ENCODE peak calls at places on chromosomes 12 and 14, in four cellular contexts. One of them, this sample, is unnamed.

GRCh38 chr14:96090441-96091148 is 51.4 kb downstream of the C14orf132 start:
- DNase-seq in amniotic stem cell: no peak
- DNase-seq in lung: no peak
- DNase-seq in effector memory CD8-positive, alpha-beta T cell: no peak
- DNase-seq in this sample: no peak

GRCh38 chr12:106084048-106084671 is 54.6 kb downstream of the NUAK1 start:
- DNase-seq in amniotic stem cell: no peak
- DNase-seq in lung: no peak
- DNase-seq in effector memory CD8-positive, alpha-beta T cell: no peak
- DNase-seq in this sample: peak; percentile 91

GRCh38 chr12:52216807-52217206 is 16.2 kb upstream of the KRT7 start:
- DNase-seq in amniotic stem cell: no peak
- DNase-seq in lung: no peak
- DNase-seq in effector memory CD8-positive, alpha-beta T cell: no peak
- DNase-seq in this sample: no peak

GRCh38 chr12:70101064-70101463 is 142.2 kb upstream of the CNOT2 start:
- DNase-seq in amniotic stem cell: no peak
- DNase-seq in lung: no peak
- DNase-seq in effector memory CD8-positive, alpha-beta T cell: no peak
- DNase-seq in this sample: no peak

GRCh38 chr12:115941362-115941761 is 336.1 kb downstream of the MED13L start:
- DNase-seq in amniotic stem cell: no peak
- DNase-seq in lung: no peak
- DNase-seq in effector memory CD8-positive, alpha-beta T cell: no peak
- DNase-seq in this sample: no peak

GRCh38 chr14:65972346-65972745 is 513.8 kb upstream of the CCDC196 start:
- DNase-seq in amniotic stem cell: no peak
- DNase-seq in lung: no peak
- DNase-seq in effector memory CD8-positive, alpha-beta T cell: no peak
- DNase-seq in this sample: no peak

GRCh38 chr12:53733051-53733812 is 6.0 kb upstream of the CALCOCO1 start:
- DNase-seq in amniotic stem cell: no peak
- DNase-seq in lung: no peak
- DNase-seq in effector memory CD8-positive, alpha-beta T cell: no peak
- DNase-seq in this sample: peak; percentile 62

GRCh38 chr12:71838661-71839060 is 898 bp upstream of the TBC1D15 start:
- DNase-seq in amniotic stem cell: no peak
- DNase-seq in lung: no peak
- DNase-seq in effector memory CD8-positive, alpha-beta T cell: no peak
- DNase-seq in this sample: no peak

GRCh38 chr14:26765768-26766550 is 168.1 kb upstream of the NOVA1 start:
- DNase-seq in amniotic stem cell: peak; percentile 39
- DNase-seq in lung: peak; percentile 41
- DNase-seq in effector memory CD8-positive, alpha-beta T cell: no peak
- DNase-seq in this sample: peak; percentile 6

GRCh38 chr14:90829677-90830076 is 13.4 kb upstream of the TTC7B start:
- DNase-seq in amniotic stem cell: no peak
- DNase-seq in lung: no peak
- DNase-seq in effector memory CD8-positive, alpha-beta T cell: no peak
- DNase-seq in this sample: no peak

GRCh38 chr12:93622485-93622884 is 50.0 kb downstream of the SOCS2 start:
- DNase-seq in amniotic stem cell: no peak
- DNase-seq in lung: peak; percentile 21
- DNase-seq in effector memory CD8-positive, alpha-beta T cell: no peak
- DNase-seq in this sample: no peak

This sample was measured in kidney glomerular epithelial cell.